ENCODE peak calls at places on chromosome 10, in six cellular contexts. B, R, K, X, D and P are unnamed samples. For H3K4me1, the result is how much of the 10 kb centered on the place peaks cover.

GRCh38 chr10:95559466-95559865 is 1.7 kb downstream of the SORBS1 start:
- DNase-seq in B (peak), R (no peak), K (peak), X (peak), D (no peak), P (no peak)

GRCh38 chr10:127338391-127339108 is 142.2 kb upstream of the INSYN2A start:
- DNase-seq in B (no peak), R (no peak), K (no peak), X (no peak), D (no peak), P (no peak)

GRCh38 chr10:92242910-92243671 is 47.8 kb downstream of the CPEB3 start:
- DNase-seq in B (peak), R (peak), K (peak), X (peak), D (peak), P (peak)

GRCh38 chr10:52232561-52233350 is 81.3 kb upstream of the DKK1 start:
- DNase-seq in B (no peak), R (peak), K (no peak), X (no peak), D (peak), P (no peak)

GRCh38 chr10:4370376-4370775 is 455.6 kb upstream of the AKR1E2 start:
- DNase-seq in B (no peak), R (peak), K (no peak), X (no peak), D (no peak), P (no peak)

GRCh38 chr10:123781956-123782500 is 109.6 kb downstream of the CPXM2 start:
- DNase-seq in B (no peak), R (no peak), K (no peak), X (no peak), D (no peak), P (no peak)

GRCh38 chr10:50464004-50464409 is 159.7 kb downstream of the SGMS1 start:
- DNase-seq in B (no peak), R (no peak), K (no peak), X (no peak), D (no peak), P (no peak)

GRCh38 chr10:5614081-5614721 is 52.2 kb downstream of the ASB13 start:
- DNase-seq in B (no peak), R (no peak), K (no peak), X (no peak), D (no peak), P (no peak)

GRCh38 chr10:88041243-88042161 is 178.1 kb downstream of the PTEN start:
- DNase-seq in B (no peak), R (no peak), K (no peak), X (no peak), D (no peak), P (no peak)

GRCh38 chr10:8532647-8533046 is 478.2 kb downstream of the GATA3 start:
- DNase-seq in B (no peak), R (no peak), K (no peak), X (no peak), D (no peak), P (no peak)

GRCh38 chr10:103693070-103693811 is 162.1 kb downstream of the SH3PXD2A start:
- DNase-seq in B (no peak), R (no peak), K (no peak), X (peak), D (no peak), P (peak)

GRCh38 chr10:103692421-103693069 is 162.8 kb downstream of the SH3PXD2A start:
- DNase-seq in B (no peak), R (no peak), K (no peak), X (no peak), D (no peak), P (no peak)

GRCh38 chr10:103690281-103690680 is 165.1 kb downstream of the SH3PXD2A start:
- DNase-seq in B (no peak), R (no peak), K (no peak), X (no peak), D (no peak), P (no peak)

GRCh38 chr10:103691267-103691666 is 164.1 kb downstream of the SH3PXD2A start:
- DNase-seq in B (no peak), R (no peak), K (no peak), X (no peak), D (no peak), P (no peak)

GRCh38 chr10:103691723-103692380 is 163.5 kb downstream of the SH3PXD2A start:
- DNase-seq in B (no peak), R (no peak), K (no peak), X (peak), D (no peak), P (no peak)
- TF ChIP-seq POLR2A in B (no peak), R (no peak), K (no peak), X (no peak), D (no peak), P (no peak)

GRCh38 chr10:15180736-15181135 is 12.2 kb upstream of the NMT2 start:
- DNase-seq in B (no peak), R (no peak), K (no peak), X (no peak), D (no peak), P (no peak)

GRCh38 chr10:15181576-15182156 is 13.2 kb upstream of the NMT2 start:
- DNase-seq in B (no peak), R (no peak), K (no peak), X (no peak), D (no peak), P (no peak)

GRCh38 chr10:15182541-15183207 is 14.2 kb upstream of the NMT2 start:
- DNase-seq in B (no peak), R (no peak), K (no peak), X (no peak), D (no peak), P (no peak)

GRCh38 chr10:15188629-15189028 is 20.1 kb upstream of the NMT2 start:
- DNase-seq in B (no peak), R (no peak), K (no peak), X (no peak), D (no peak), P (no peak)

DNA sequence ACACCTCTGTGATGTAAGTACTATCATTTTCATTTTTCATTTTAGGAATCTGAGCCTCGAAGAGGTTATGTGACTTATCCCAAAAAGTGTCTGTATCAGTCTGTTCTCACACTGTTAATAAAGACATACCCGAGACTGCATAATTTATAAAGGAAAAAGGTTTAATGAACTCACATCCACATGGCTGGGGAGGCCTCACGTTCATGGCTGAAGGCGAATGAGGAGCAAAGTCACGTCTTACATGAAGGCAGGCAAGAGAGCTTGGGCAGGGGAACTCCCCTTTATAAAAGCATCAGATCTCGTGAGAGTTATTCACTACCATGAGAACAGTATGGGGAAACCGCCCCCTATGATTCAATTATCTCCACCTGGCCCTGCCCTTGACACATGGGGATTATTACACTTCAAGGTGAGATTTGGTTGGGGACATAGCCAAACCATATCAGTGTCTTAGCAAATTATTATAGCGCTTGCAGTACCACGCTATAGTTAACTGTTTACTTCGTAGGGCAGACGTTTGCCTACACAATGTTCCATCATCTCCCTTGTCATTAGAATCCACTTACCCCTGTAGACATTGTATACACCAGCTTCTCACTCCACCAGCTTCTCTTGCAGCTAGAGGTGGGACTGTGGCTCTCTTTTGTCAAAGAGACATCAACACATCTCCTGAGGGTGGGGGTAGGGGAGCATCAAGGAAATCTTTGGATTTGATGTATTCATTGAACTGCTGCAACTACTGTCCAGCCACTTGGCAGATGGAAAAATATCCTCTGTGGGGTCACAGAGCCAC is 15.4 kb upstream of the NMT2 start:
- DNase-seq in B (no peak), R (no peak), K (no peak), X (no peak), D (no peak), P (no peak)
- H3K4me3 ChIP-seq in B (no peak), R (no peak), K (no peak), X (no peak), D (no peak), P (no peak)

GRCh38 chr10:62585211-62585758 is 211.1 kb downstream of the ZNF365 start:
- DNase-seq in B (peak), R (no peak), K (no peak), X (no peak), D (no peak), P (no peak)
- H3K4me1 ChIP-seq in B (under half), R (under half), K (under half), X (under half), D (under half), P (under half)

GRCh38 chr10:86654411-86655172 is at the start of gene OPN4:
- DNase-seq in B (peak), R (no peak), K (peak), X (no peak), D (no peak), P (peak)
- TF ChIP-seq POLR2A in B (no peak), R (no peak), K (no peak), X (no peak), D (no peak), P (no peak)

GRCh38 chr10:119113805-119114732 is 10.2 kb downstream of the DENND10 start:
- DNase-seq in B (no peak), R (no peak), K (no peak), X (no peak), D (peak), P (no peak)

GRCh38 chr10:119115921-119116320 is 12.0 kb downstream of the DENND10 start:
- DNase-seq in B (no peak), R (no peak), K (no peak), X (no peak), D (no peak), P (no peak)

GRCh38 chr10:119116326-119116951 is 12.5 kb downstream of the DENND10 start:
- DNase-seq in B (no peak), R (no peak), K (no peak), X (no peak), D (no peak), P (no peak)

DNA sequence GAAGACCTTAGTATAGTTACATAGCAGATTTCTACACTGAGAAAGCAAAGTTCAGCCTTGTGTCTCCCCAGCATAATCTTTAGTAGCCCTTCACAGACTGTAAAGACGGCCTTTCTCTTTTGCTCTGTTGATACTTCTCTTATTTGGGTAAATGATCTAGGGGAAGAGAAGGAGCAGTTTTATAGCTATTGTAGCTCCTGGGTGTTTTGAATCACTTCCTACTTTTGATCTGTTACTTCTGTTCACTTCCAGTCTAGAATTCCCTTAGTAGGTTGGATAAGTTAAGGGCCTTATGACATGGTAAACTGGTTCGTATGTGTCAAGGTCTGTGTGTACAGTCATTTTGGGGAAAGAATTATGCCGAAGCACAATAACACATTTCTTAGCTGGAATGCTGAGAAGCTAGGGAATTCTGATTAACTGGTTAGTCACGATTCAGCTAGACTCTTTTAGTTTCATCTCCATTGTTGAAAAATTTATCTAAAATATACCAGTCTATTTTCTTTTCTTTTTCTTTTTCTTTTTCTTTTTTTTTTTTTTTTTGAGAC is 8.1 kb downstream of the DENND10 start:
- DNase-seq in B (no peak), R (no peak), K (no peak), X (no peak), D (no peak), P (no peak)
- H3K4me3 ChIP-seq in B (no peak), R (no peak), K (no peak), X (no peak), D (no peak), P (no peak)

GRCh38 chr10:103822795-103823194 is 32.6 kb downstream of the SH3PXD2A start:
- DNase-seq in B (no peak), R (no peak), K (no peak), X (no peak), D (no peak), P (no peak)

GRCh38 chr10:103823706-103824272 is 31.6 kb downstream of the SH3PXD2A start:
- DNase-seq in B (no peak), R (no peak), K (no peak), X (no peak), D (no peak), P (no peak)

GRCh38 chr10:103820101-103821062 is 35.0 kb downstream of the SH3PXD2A start:
- DNase-seq in B (peak), R (peak), K (peak), X (peak), D (no peak), P (peak)

GRCh38 chr10:103824281-103824680 is 31.1 kb downstream of the SH3PXD2A start:
- DNase-seq in B (no peak), R (no peak), K (no peak), X (no peak), D (no peak), P (no peak)

GRCh38 chr10:103822052-103822716 is 33.2 kb downstream of the SH3PXD2A start:
- DNase-seq in B (no peak), R (no peak), K (no peak), X (no peak), D (no peak), P (peak)
- H3K4me1 ChIP-seq in B (under half), R (under half), K (under half), X (under half), D (under half), P (under half)

GRCh38 chr10:60816624-60817023 is 38.3 kb downstream of the CDK1 start:
- DNase-seq in B (peak), R (peak), K (peak), X (peak), D (peak), P (peak)
- TF ChIP-seq POLR2A in B (no peak), R (no peak), K (no peak), X (no peak), D (no peak), P (no peak)

DNA sequence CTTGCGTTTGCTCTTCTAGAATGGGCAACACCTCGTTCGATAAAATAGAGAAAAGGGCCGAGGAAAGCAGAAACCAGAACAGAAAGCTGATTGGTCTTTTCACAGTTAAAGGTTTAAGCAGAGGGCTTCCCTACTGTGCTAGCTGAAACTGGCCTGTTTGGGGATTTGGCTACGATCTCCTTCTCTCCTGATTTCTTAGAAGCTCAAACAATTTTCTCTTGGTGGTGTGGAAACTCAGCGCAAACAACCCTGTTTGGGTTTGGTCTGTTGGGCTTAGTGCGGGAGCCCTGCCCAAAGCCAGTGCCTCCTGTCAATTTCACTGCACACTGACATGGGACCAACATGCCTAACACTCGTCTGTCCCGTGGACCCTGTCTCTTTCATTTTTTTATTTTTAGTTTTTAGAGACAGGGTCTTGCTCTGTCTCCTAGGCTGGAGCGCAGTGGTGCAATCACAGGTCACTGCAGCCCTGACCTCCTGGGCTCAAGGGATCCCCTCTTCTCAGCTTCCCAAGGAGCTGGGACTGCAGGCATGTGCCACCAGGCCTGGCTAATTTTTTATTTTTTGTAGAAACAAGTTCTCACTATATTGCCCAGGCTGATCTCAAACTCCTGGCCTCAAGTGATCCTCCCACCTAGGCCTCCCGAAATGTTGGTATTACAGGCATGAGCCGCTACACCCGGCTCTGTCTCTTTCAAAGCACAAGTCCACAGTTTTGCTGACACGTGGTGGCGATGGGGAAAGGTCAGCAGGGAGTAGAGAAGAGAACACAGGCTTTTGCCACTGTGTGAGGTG is 16.5 kb upstream of the BNIP3 start:
- DNase-seq in B (no peak), R (no peak), K (no peak), X (no peak), D (no peak), P (no peak)
- H3K4me3 ChIP-seq in B (no peak), R (no peak), K (no peak), X (no peak), D (no peak), P (no peak)

GRCh38 chr10:112298581-112298980 is 15.4 kb downstream of the TECTB start:
- DNase-seq in B (no peak), R (no peak), K (no peak), X (no peak), D (no peak), P (no peak)
- H3K4me1 ChIP-seq in B (under half), R (under half), K (under half), X (under half), D (under half), P (under half)

DNA sequence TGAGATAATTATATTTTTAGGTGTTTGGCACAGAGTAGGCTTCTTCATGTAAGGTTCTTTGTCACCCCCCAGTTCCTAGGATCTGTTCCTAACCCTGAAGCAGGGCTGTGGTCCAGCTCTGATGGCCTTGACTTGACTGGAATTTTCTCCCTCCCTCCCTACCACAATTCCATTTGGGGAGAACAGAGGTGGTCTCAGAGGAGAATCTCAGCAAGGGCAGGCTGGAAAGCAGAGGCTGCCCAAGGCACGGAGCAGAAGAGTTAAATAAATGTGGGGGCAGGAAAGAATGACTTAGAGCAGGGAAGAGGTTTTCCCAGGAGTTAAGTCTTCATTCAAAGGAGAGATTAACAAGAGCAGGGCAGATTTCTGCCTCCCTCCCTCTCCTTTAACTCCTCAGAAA is 78.9 kb downstream of the ARHGAP22 start:
- DNase-seq in B (no peak), R (no peak), K (no peak), X (no peak), D (no peak), P (no peak)
- TF ChIP-seq POLR2A in B (no peak), R (no peak), K (no peak), X (no peak), D (no peak), P (no peak)